ENCODE peak calls at places on chromosomes 5 and 9, in six cellular contexts. B is cardiac fibroblast; T is heart right ventricle; C is stimulated activated CD8-positive, alpha-beta memory T cell treated with anti-CD3 and anti-CD28 coated beads, Interleukin-12 subunit alpha, Interleukin-12 subunit beta, amount 100 ng/mL, for 1 hour; J is A172; W is RWPE1. S is an unnamed sample.

GRCh38 chr5:80245986-80246781 is 9.7 kb downstream of the SERINC5 start:
- DNase-seq in B (peak), T (no peak), C (no peak), J (no peak), W (peak), S (no peak)

GRCh38 chr9:78041971-78042370 is 10.4 kb upstream of the GNAQ start:
- DNase-seq in B (no peak), T (no peak), C (no peak), J (no peak), W (no peak), S (no peak)

GRCh38 chr9:16143310-16143709 is 590.5 kb downstream of the CCDC171 start:
- DNase-seq in B (no peak), T (no peak), C (no peak), J (no peak), W (no peak), S (peak)

GRCh38 chr5:157215143-157215825 is 34.6 kb downstream of the ITK start:
- DNase-seq in B (no peak), T (no peak), C (no peak), J (no peak), W (no peak), S (no peak)

GRCh38 chr9:72721086-72721485 is 199.7 kb downstream of the TMC1 start:
- DNase-seq in B (no peak), T (no peak), C (no peak), J (no peak), W (no peak), S (no peak)

GRCh38 chr5:78566747-78567449 is 81.7 kb downstream of the LHFPL2 start:
- DNase-seq in B (peak), T (no peak), C (no peak), J (peak), W (peak), S (no peak)

GRCh38 chr5:144504929-144505578 is 334.4 kb downstream of the KCTD16 start:
- DNase-seq in B (no peak), T (no peak), C (no peak), J (no peak), W (peak), S (no peak)

GRCh38 chr5:83496626-83497025 is 25.1 kb downstream of the VCAN start:
- DNase-seq in B (no peak), T (no peak), C (no peak), J (no peak), W (no peak), S (no peak)

GRCh38 chr9:106203832-106204516 is 509.6 kb downstream of the TMEM38B start:
- DNase-seq in B (no peak), T (no peak), C (no peak), J (no peak), W (no peak), S (no peak)

GRCh38 chr9:20701058-20701457 is 17.0 kb downstream of the FOCAD start:
- DNase-seq in B (peak), T (no peak), C (no peak), J (no peak), W (no peak), S (no peak)

GRCh38 chr9:88270398-88270797 is 117.8 kb upstream of the SPIN1 start:
- DNase-seq in B (no peak), T (no peak), C (no peak), J (peak), W (no peak), S (no peak)

GRCh38 chr5:28523887-28524637 is 1485.7 kb upstream of the CDH9 start:
- DNase-seq in B (peak), T (no peak), C (no peak), J (peak), W (peak), S (peak)

GRCh38 chr9:111118256-111118950 is 80.1 kb upstream of the LPAR1 start:
- DNase-seq in B (no peak), T (no peak), C (no peak), J (no peak), W (no peak), S (peak)

GRCh38 chr5:158139161-158139560 is 280.2 kb upstream of the CLINT1 start:
- DNase-seq in B (no peak), T (no peak), C (no peak), J (no peak), W (peak), S (peak)

GRCh38 chr5:110790673-110791072 is 51.9 kb downstream of the SLC25A46 start:
- DNase-seq in B (peak), T (no peak), C (no peak), J (no peak), W (peak), S (peak)

GRCh38 chr9:136729144-136729543 is 13.6 kb downstream of the LCN10 start:
- DNase-seq in B (no peak), T (no peak), C (no peak), J (no peak), W (no peak), S (no peak)

GRCh38 chr5:36712719-36713118 is 106.3 kb downstream of the SLC1A3 start:
- DNase-seq in B (no peak), T (no peak), C (no peak), J (no peak), W (no peak), S (no peak)

GRCh38 chr9:29211681-29212589 is 1638.7 kb upstream of the C9orf72 start:
- DNase-seq in B (peak), T (no peak), C (no peak), J (peak), W (peak), S (no peak)

GRCh38 chr5:100827481-100827889 is 75.6 kb downstream of the ST8SIA4 start:
- DNase-seq in B (no peak), T (no peak), C (no peak), J (peak), W (peak), S (peak)

GRCh38 chr5:109177227-109177626 is 232.5 kb downstream of the PJA2 start:
- DNase-seq in B (peak), T (no peak), C (no peak), J (no peak), W (no peak), S (no peak)

GRCh38 chr5:78016831-78017529 is 240.8 kb upstream of the TBCA start:
- DNase-seq in B (no peak), T (no peak), C (no peak), J (no peak), W (no peak), S (no peak)

GRCh38 chr5:52853573-52854163 is 66.0 kb downstream of the ITGA1 start:
- DNase-seq in B (no peak), T (no peak), C (no peak), J (no peak), W (no peak), S (no peak)

GRCh38 chr5:124906339-124907097 is 160.1 kb upstream of the ZNF608 start:
- DNase-seq in B (peak), T (peak), C (no peak), J (peak), W (peak), S (peak)

GRCh38 chr5:138338411-138339085 is 482 bp downstream of the FAM53C start:
- DNase-seq in B (no peak), T (no peak), C (no peak), J (no peak), W (no peak), S (no peak)

GRCh38 chr9:129604766-129605163 is 16.1 kb downstream of the C9orf50 start:
- DNase-seq in B (no peak), T (no peak), C (no peak), J (no peak), W (no peak), S (no peak)

GRCh38 chr5:140571105-140571504 is 6.5 kb downstream of the SLC35A4 start:
- DNase-seq in B (no peak), T (peak), C (no peak), J (no peak), W (no peak), S (no peak)

GRCh38 chr9:97991818-97992217 is 8.7 kb downstream of the ANP32B start:
- DNase-seq in B (no peak), T (no peak), C (no peak), J (no peak), W (no peak), S (no peak)

GRCh38 chr5:116437351-116437705 is 137.3 kb downstream of the SEMA6A start:
- DNase-seq in B (no peak), T (no peak), C (no peak), J (no peak), W (no peak), S (no peak)

GRCh38 chr5:64165500-64166200 is at the start of gene RNF180:
- DNase-seq in B (peak), T (peak), C (no peak), J (no peak), W (peak), S (peak)

GRCh38 chr9:108844856-108845255 is 10.9 kb downstream of the ACTL7B start:
- DNase-seq in B (no peak), T (no peak), C (no peak), J (no peak), W (no peak), S (no peak)

GRCh38 chr5:26553079-26553478 is 485.3 kb downstream of the CDH9 start:
- DNase-seq in B (no peak), T (no peak), C (no peak), J (peak), W (peak), S (no peak)